ENCODE peak calls at places on chromosomes 11 and 22, in four cellular contexts. One of them, this sample, is unnamed.

GRCh38 chr11:113192121-113192925 is 122.1 kb upstream of the TTC12 start:
- DNase-seq in stimulated activated CD8-positive, alpha-beta memory T cell treated with anti-CD3 and anti-CD28 coated beads, Interleukin-4, amount 100 ng/mL, for 1 hour: no peak
- DNase-seq in KBM-7: no peak
- DNase-seq in amniotic stem cell: no peak
- DNase-seq in this sample: no peak

GRCh38 chr22:35645646-35646045 is 2.6 kb upstream of the APOL6 start:
- DNase-seq in stimulated activated CD8-positive, alpha-beta memory T cell treated with anti-CD3 and anti-CD28 coated beads, Interleukin-4, amount 100 ng/mL, for 1 hour: no peak
- DNase-seq in KBM-7: no peak
- DNase-seq in amniotic stem cell: no peak
- DNase-seq in this sample: no peak

GRCh38 chr11:44632466-44633123 is 67.1 kb downstream of the CD82 start:
- DNase-seq in stimulated activated CD8-positive, alpha-beta memory T cell treated with anti-CD3 and anti-CD28 coated beads, Interleukin-4, amount 100 ng/mL, for 1 hour: no peak
- DNase-seq in KBM-7: peak
- DNase-seq in amniotic stem cell: no peak
- DNase-seq in this sample: peak

GRCh38 chr11:12196862-12197261 is 86.5 kb downstream of the MICAL2 start:
- DNase-seq in stimulated activated CD8-positive, alpha-beta memory T cell treated with anti-CD3 and anti-CD28 coated beads, Interleukin-4, amount 100 ng/mL, for 1 hour: no peak
- DNase-seq in KBM-7: no peak
- DNase-seq in amniotic stem cell: no peak
- DNase-seq in this sample: no peak

GRCh38 chr11:27294654-27295053 is 68.4 kb downstream of the CCDC34 start:
- DNase-seq in stimulated activated CD8-positive, alpha-beta memory T cell treated with anti-CD3 and anti-CD28 coated beads, Interleukin-4, amount 100 ng/mL, for 1 hour: no peak
- DNase-seq in KBM-7: no peak
- DNase-seq in amniotic stem cell: no peak
- DNase-seq in this sample: no peak

GRCh38 chr11:115548878-115549528 is 44.8 kb upstream of the CADM1 start:
- DNase-seq in stimulated activated CD8-positive, alpha-beta memory T cell treated with anti-CD3 and anti-CD28 coated beads, Interleukin-4, amount 100 ng/mL, for 1 hour: no peak
- DNase-seq in KBM-7: no peak
- DNase-seq in amniotic stem cell: no peak
- DNase-seq in this sample: no peak

GRCh38 chr11:17528181-17528691 is 16.0 kb downstream of the USH1C start:
- DNase-seq in stimulated activated CD8-positive, alpha-beta memory T cell treated with anti-CD3 and anti-CD28 coated beads, Interleukin-4, amount 100 ng/mL, for 1 hour: peak
- DNase-seq in KBM-7: peak
- DNase-seq in amniotic stem cell: no peak
- DNase-seq in this sample: peak

GRCh38 chr11:87020764-87021365 is 16.9 kb upstream of the TMEM135 start:
- DNase-seq in stimulated activated CD8-positive, alpha-beta memory T cell treated with anti-CD3 and anti-CD28 coated beads, Interleukin-4, amount 100 ng/mL, for 1 hour: no peak
- DNase-seq in KBM-7: no peak
- DNase-seq in amniotic stem cell: no peak
- DNase-seq in this sample: no peak

GRCh38 chr11:47071871-47072270 is 104.8 kb downstream of the ARFGAP2 start:
- DNase-seq in stimulated activated CD8-positive, alpha-beta memory T cell treated with anti-CD3 and anti-CD28 coated beads, Interleukin-4, amount 100 ng/mL, for 1 hour: no peak
- DNase-seq in KBM-7: no peak
- DNase-seq in amniotic stem cell: no peak
- DNase-seq in this sample: no peak

GRCh38 chr11:134528453-134528852 is 116.4 kb upstream of the B3GAT1 start:
- DNase-seq in stimulated activated CD8-positive, alpha-beta memory T cell treated with anti-CD3 and anti-CD28 coated beads, Interleukin-4, amount 100 ng/mL, for 1 hour: no peak
- DNase-seq in KBM-7: no peak
- DNase-seq in amniotic stem cell: no peak
- DNase-seq in this sample: no peak

GRCh38 chr22:36839356-36840073 is 21.3 kb upstream of the NCF4 start:
- DNase-seq in stimulated activated CD8-positive, alpha-beta memory T cell treated with anti-CD3 and anti-CD28 coated beads, Interleukin-4, amount 100 ng/mL, for 1 hour: no peak
- DNase-seq in KBM-7: no peak
- DNase-seq in amniotic stem cell: no peak
- DNase-seq in this sample: peak

GRCh38 chr11:14974723-14975587 is 2.8 kb upstream of the CALCA start:
- DNase-seq in stimulated activated CD8-positive, alpha-beta memory T cell treated with anti-CD3 and anti-CD28 coated beads, Interleukin-4, amount 100 ng/mL, for 1 hour: peak
- DNase-seq in KBM-7: peak
- DNase-seq in amniotic stem cell: no peak
- DNase-seq in this sample: peak

GRCh38 chr11:63710476-63711217 is 29.3 kb downstream of the RTN3 start:
- DNase-seq in stimulated activated CD8-positive, alpha-beta memory T cell treated with anti-CD3 and anti-CD28 coated beads, Interleukin-4, amount 100 ng/mL, for 1 hour: no peak
- DNase-seq in KBM-7: no peak
- DNase-seq in amniotic stem cell: no peak
- DNase-seq in this sample: peak

GRCh38 chr11:74683941-74684481 is 47.2 kb downstream of the CHRDL2 start:
- DNase-seq in stimulated activated CD8-positive, alpha-beta memory T cell treated with anti-CD3 and anti-CD28 coated beads, Interleukin-4, amount 100 ng/mL, for 1 hour: no peak
- DNase-seq in KBM-7: no peak
- DNase-seq in amniotic stem cell: no peak
- DNase-seq in this sample: peak

GRCh38 chr11:14554959-14555358 is 34.8 kb upstream of the PSMA1 start:
- DNase-seq in stimulated activated CD8-positive, alpha-beta memory T cell treated with anti-CD3 and anti-CD28 coated beads, Interleukin-4, amount 100 ng/mL, for 1 hour: no peak
- DNase-seq in KBM-7: peak
- DNase-seq in amniotic stem cell: no peak
- DNase-seq in this sample: peak

GRCh38 chr11:1422481-1422880 is 32.7 kb downstream of the BRSK2 start:
- DNase-seq in stimulated activated CD8-positive, alpha-beta memory T cell treated with anti-CD3 and anti-CD28 coated beads, Interleukin-4, amount 100 ng/mL, for 1 hour: no peak
- DNase-seq in KBM-7: no peak
- DNase-seq in amniotic stem cell: no peak
- DNase-seq in this sample: no peak

GRCh38 chr11:93842461-93842860 is 8.0 kb downstream of the VSTM5 start:
- DNase-seq in stimulated activated CD8-positive, alpha-beta memory T cell treated with anti-CD3 and anti-CD28 coated beads, Interleukin-4, amount 100 ng/mL, for 1 hour: no peak
- DNase-seq in KBM-7: no peak
- DNase-seq in amniotic stem cell: peak
- DNase-seq in this sample: peak

GRCh38 chr11:3056296-3057068 is 741 bp downstream of the CARS1 start:
- DNase-seq in stimulated activated CD8-positive, alpha-beta memory T cell treated with anti-CD3 and anti-CD28 coated beads, Interleukin-4, amount 100 ng/mL, for 1 hour: no peak
- DNase-seq in KBM-7: no peak
- DNase-seq in amniotic stem cell: no peak
- DNase-seq in this sample: no peak

GRCh38 chr22:39392341-39392948 is 7.1 kb upstream of the TAB1 start:
- DNase-seq in stimulated activated CD8-positive, alpha-beta memory T cell treated with anti-CD3 and anti-CD28 coated beads, Interleukin-4, amount 100 ng/mL, for 1 hour: no peak
- DNase-seq in KBM-7: no peak
- DNase-seq in amniotic stem cell: no peak
- DNase-seq in this sample: no peak

GRCh38 chr11:76680517-76681425 is 10.2 kb upstream of the LRRC32 start:
- DNase-seq in stimulated activated CD8-positive, alpha-beta memory T cell treated with anti-CD3 and anti-CD28 coated beads, Interleukin-4, amount 100 ng/mL, for 1 hour: peak
- DNase-seq in KBM-7: peak
- DNase-seq in amniotic stem cell: peak
- DNase-seq in this sample: peak

GRCh38 chr11:132898021-132898420 is 634.3 kb downstream of the OPCML start:
- DNase-seq in stimulated activated CD8-positive, alpha-beta memory T cell treated with anti-CD3 and anti-CD28 coated beads, Interleukin-4, amount 100 ng/mL, for 1 hour: no peak
- DNase-seq in KBM-7: no peak
- DNase-seq in amniotic stem cell: no peak
- DNase-seq in this sample: no peak

GRCh38 chr11:45187375-45187774 is 40.9 kb downstream of the PRDM11 start:
- DNase-seq in stimulated activated CD8-positive, alpha-beta memory T cell treated with anti-CD3 and anti-CD28 coated beads, Interleukin-4, amount 100 ng/mL, for 1 hour: no peak
- DNase-seq in KBM-7: no peak
- DNase-seq in amniotic stem cell: no peak
- DNase-seq in this sample: no peak

GRCh38 chr11:79447039-79447438 is 6.2 kb upstream of the TENM4 start:
- DNase-seq in stimulated activated CD8-positive, alpha-beta memory T cell treated with anti-CD3 and anti-CD28 coated beads, Interleukin-4, amount 100 ng/mL, for 1 hour: no peak
- DNase-seq in KBM-7: no peak
- DNase-seq in amniotic stem cell: no peak
- DNase-seq in this sample: no peak